ENCODE peak calls at places on chromosomes 3 and 15, in nine cellular contexts. H, L, M, K, A, P, U, B and C are unnamed samples.

GRCh38 chr15:64697911-64698369 is 77.4 kb downstream of the RBPMS2 start:
- DNase-seq in H (no peak), L (no peak), M (no peak), K (no peak), A (no peak), P (no peak), U (no peak), B (no peak), C (peak; percentile 41)

GRCh38 chr3:148873928-148874326 is 8.8 kb downstream of the CPA3 start:
- DNase-seq in H (no peak), L (no peak), M (no peak), K (no peak), A (no peak), P (no peak), U (no peak), B (no peak), C (no peak)

GRCh38 chr3:12751548-12751947 is 7.5 kb downstream of the TMEM40 start:
- DNase-seq in H (no peak), L (peak; percentile 17), M (no peak), K (no peak), A (no peak), P (no peak), U (no peak), B (no peak), C (peak; percentile 46)

GRCh38 chr3:130955481-130955880 is 61.6 kb downstream of the ATP2C1 start:
- DNase-seq in H (no peak), L (no peak), M (no peak), K (no peak), A (no peak), P (no peak), U (no peak), B (no peak), C (no peak)

GRCh38 chr3:42070089-42070885 is 20.9 kb upstream of the TRAK1 start:
- DNase-seq in H (no peak), L (no peak), M (no peak), K (no peak), A (no peak), P (no peak), U (no peak), B (peak; percentile 49), C (no peak)

GRCh38 chr3:144107923-144108322 is 136.3 kb downstream of the DIPK2A start:
- DNase-seq in H (no peak), L (no peak), M (no peak), K (peak; percentile 75), A (no peak), P (no peak), U (no peak), B (no peak), C (no peak)

GRCh38 chr3:124413989-124414598 is 316.2 kb upstream of the UMPS start:
- DNase-seq in H (no peak), L (no peak), M (no peak), K (no peak), A (no peak), P (no peak), U (no peak), B (no peak), C (peak; percentile 19)

GRCh38 chr3:186598108-186598784 is 14.6 kb upstream of the AHSG start:
- DNase-seq in H (no peak), L (peak; percentile 78), M (no peak), K (no peak), A (no peak), P (no peak), U (peak; percentile 95), B (no peak), C (peak; percentile 91)

GRCh38 chr15:99762288-99762687 is 29.1 kb upstream of the LYSMD4 start:
- DNase-seq in H (no peak), L (no peak), M (no peak), K (no peak), A (no peak), P (no peak), U (no peak), B (no peak), C (no peak)

GRCh38 chr15:74172751-74173544 is 562 bp upstream of the ISLR start:
- DNase-seq in H (no peak), L (no peak), M (no peak), K (no peak), A (no peak), P (no peak), U (no peak), B (no peak), C (no peak)

GRCh38 chr3:46824561-46824960 is 38.7 kb downstream of the MYL3 start:
- DNase-seq in H (no peak), L (no peak), M (no peak), K (no peak), A (no peak), P (no peak), U (no peak), B (no peak), C (no peak)

GRCh38 chr3:156382458-156383346 is 172.2 kb downstream of the SSR3 start:
- DNase-seq in H (no peak), L (peak; percentile 37), M (no peak), K (peak; percentile 35), A (no peak), P (peak; percentile 17), U (no peak), B (peak; percentile 36), C (peak; percentile 13)

GRCh38 chr3:145422541-145422940 is 738.4 kb downstream of the PLOD2 start:
- DNase-seq in H (no peak), L (no peak), M (no peak), K (no peak), A (no peak), P (no peak), U (no peak), B (no peak), C (no peak)

GRCh38 chr15:68330911-68331310 is 53.4 kb downstream of the FEM1B start:
- DNase-seq in H (no peak), L (no peak), M (peak; percentile 33), K (peak; percentile 70), A (no peak), P (no peak), U (no peak), B (no peak), C (peak; percentile 45)

GRCh38 chr3:136584728-136585127 is 167.4 kb downstream of the STAG1 start:
- DNase-seq in H (no peak), L (no peak), M (no peak), K (no peak), A (no peak), P (no peak), U (no peak), B (no peak), C (no peak)

GRCh38 chr3:98921957-98922356 is 20.5 kb upstream of the DCBLD2 start:
- DNase-seq in H (no peak), L (no peak), M (no peak), K (no peak), A (no peak), P (no peak), U (peak; percentile 59), B (no peak), C (peak; percentile 54)

GRCh38 chr3:12630292-12630691 is 33.6 kb downstream of the RAF1 start:
- DNase-seq in H (no peak), L (no peak), M (no peak), K (no peak), A (no peak), P (no peak), U (no peak), B (no peak), C (no peak)

GRCh38 chr3:6250167-6250566 is 610.7 kb upstream of the GRM7 start:
- DNase-seq in H (no peak), L (no peak), M (no peak), K (no peak), A (no peak), P (no peak), U (no peak), B (no peak), C (no peak)

GRCh38 chr3:187719628-187720336 is 17.4 kb upstream of the RTP2 start:
- DNase-seq in H (no peak), L (no peak), M (peak; percentile 27), K (no peak), A (no peak), P (no peak), U (no peak), B (no peak), C (no peak)

GRCh38 chr3:187567741-187568140 is 102.5 kb downstream of the SST start:
- DNase-seq in H (no peak), L (peak; percentile 77), M (no peak), K (no peak), A (no peak), P (no peak), U (peak; percentile 100), B (no peak), C (peak; percentile 90)

GRCh38 chr3:7205535-7206331 is 344.8 kb downstream of the GRM7 start:
- DNase-seq in H (no peak), L (peak; percentile 48), M (no peak), K (no peak), A (no peak), P (no peak), U (no peak), B (no peak), C (peak; percentile 64)